ENCODE peak calls at places on chromosomes 16 and 17, in nine cellular contexts. Y is endothelial cell; F is heart right ventricle; X is MM.1S; C is CD8-positive, alpha-beta T cell; U is Peyer's patch; K is natural killer cell; P is AG04450; D is astrocyte of the spinal cord. I is an unnamed sample.

GRCh38 chr17:14942511-14943185 is 322.5 kb downstream of the PMP22 start:
- DNase-seq in Y (no peak), C (no peak), P (no peak), F (no peak), U (no peak), D (no peak), K (no peak), X (no peak), I (no peak)

GRCh38 chr16:73565263-73565662 is 517.3 kb upstream of the ZFHX3 start:
- DNase-seq in C (no peak), F (no peak), Y (no peak), K (no peak), D (no peak), X (no peak), P (no peak), U (no peak), I (no peak)

GRCh38 chr16:75550211-75550662 is 5.8 kb downstream of the TMEM231 start:
- DNase-seq in D (peak; percentile 53), C (peak; percentile 10), U (peak; percentile 57), Y (peak; percentile 75), F (peak; percentile 82), K (no peak), X (peak; percentile 39), P (no peak), I (peak; percentile 77)

GRCh38 chr16:47987136-47987535 is 168.7 kb downstream of the ABCC12 start:
- DNase-seq in F (no peak), K (no peak), Y (no peak), P (no peak), D (no peak), X (no peak), U (no peak), C (no peak), I (no peak)

GRCh38 chr17:80613732-80614071 is 69.1 kb downstream of the RPTOR start:
- DNase-seq in K (no peak), D (no peak), C (no peak), F (no peak), Y (no peak), X (no peak), U (no peak), P (no peak), I (no peak)

GRCh38 chr17:18141210-18141803 is 32.8 kb downstream of the MYO15A start:
- DNase-seq in D (peak; percentile 58), C (peak; percentile 44), F (peak; percentile 46), X (peak; percentile 60), K (no peak), U (no peak), P (no peak), Y (peak; percentile 41), I (no peak)

GRCh38 chr16:49833055-49833454 is 22.9 kb downstream of the ZNF423 start:
- DNase-seq in F (peak; percentile 87), Y (peak; percentile 49), X (no peak), P (no peak), D (no peak), U (no peak), C (no peak), K (no peak), I (no peak)

GRCh38 chr16:71350821-71351557 is 7.5 kb upstream of the CALB2 start:
- DNase-seq in C (no peak), F (no peak), P (no peak), D (no peak), U (no peak), K (no peak), Y (no peak), X (no peak), I (no peak)

GRCh38 chr16:77789085-77789611 is 784 bp downstream of the VAT1L start:
- DNase-seq in U (no peak), X (no peak), D (no peak), Y (no peak), K (no peak), C (no peak), F (no peak), P (no peak), I (no peak)

GRCh38 chr17:68382582-68383085 is 74.7 kb downstream of the WIPI1 start:
- DNase-seq in Y (no peak), X (no peak), P (no peak), D (no peak), K (no peak), F (no peak), U (no peak), C (no peak), I (no peak)

GRCh38 chr16:67394271-67395104 is 1.2 kb upstream of the TPPP3 start:
- DNase-seq in P (no peak), F (no peak), D (no peak), K (no peak), U (no peak), Y (peak; percentile 37), X (no peak), C (no peak), I (peak; percentile 71)

GRCh38 chr16:69329369-69330285 is 761 bp downstream of the PDF start:
- DNase-seq in P (no peak), K (no peak), F (no peak), D (peak; percentile 25), Y (peak; percentile 34), X (peak; percentile 59), C (peak; percentile 47), U (no peak), I (no peak)

GRCh38 chr17:60305141-60305540 is 86.8 kb downstream of the USP32 start:
- DNase-seq in D (no peak), K (no peak), U (no peak), Y (no peak), C (no peak), P (no peak), F (no peak), X (peak; percentile 14), I (peak; percentile 66)

GRCh38 chr17:74768069-74768762 is 7.9 kb downstream of the NAT9 start:
- DNase-seq in K (no peak), F (peak; percentile 78), X (no peak), U (peak; percentile 49), D (peak; percentile 68), Y (no peak), C (no peak), P (no peak), I (no peak)

GRCh38 chr16:1543085-1543896 is 9.8 kb downstream of the TMEM204 start:
- DNase-seq in P (no peak), F (peak; percentile 86), U (no peak), D (peak; percentile 65), K (no peak), X (no peak), C (peak; percentile 45), Y (peak; percentile 25), I (peak; percentile 91)

DNA sequence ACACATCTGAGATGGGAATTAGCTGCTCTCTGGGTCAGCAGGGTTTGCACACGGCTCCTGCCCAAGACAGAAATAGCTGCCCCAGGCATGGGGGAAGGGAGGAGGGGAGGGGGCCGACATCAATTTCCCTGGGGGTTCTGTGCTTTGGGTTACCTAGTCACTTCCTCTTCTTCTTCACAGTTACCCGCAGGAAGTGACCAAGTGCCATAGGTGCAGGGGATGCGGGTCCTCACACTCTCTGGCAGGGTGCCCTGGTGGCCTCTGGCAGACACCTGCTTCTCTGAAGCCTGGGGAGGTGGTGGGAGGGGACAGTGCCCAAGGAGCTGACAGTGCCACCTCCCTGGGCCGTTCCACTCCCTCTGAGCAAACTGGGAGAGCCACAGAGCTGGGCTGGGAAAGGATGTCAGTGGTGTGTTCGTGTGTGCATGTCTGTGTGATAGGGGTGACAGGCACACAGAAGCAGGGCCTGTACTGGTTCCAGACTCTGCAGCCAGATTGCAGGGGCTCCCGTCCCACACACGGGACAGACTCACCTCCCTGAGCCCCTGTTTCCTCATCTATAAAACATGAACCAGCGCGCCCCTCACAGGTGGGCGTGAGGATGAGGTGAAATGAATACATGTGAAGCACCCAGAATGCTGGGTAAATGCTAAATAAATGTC is 18.2 kb downstream of the SCN4A start:
- DNase-seq in K (peak; percentile 48), Y (no peak), P (no peak), U (no peak), F (no peak), D (no peak), C (peak; percentile 37), X (peak; percentile 36), I (peak; percentile 45)
- TF ChIP-seq CTCF in K (no peak), Y (no peak), P (no peak), U (no peak), F (no peak), D (no peak), C (no peak), X (no peak), I (no peak)

GRCh38 chr16:56603589-56603988 is 4.8 kb upstream of the MT2A start:
- DNase-seq in Y (peak; percentile 40), X (peak; percentile 13), D (no peak), P (no peak), U (no peak), C (no peak), F (peak; percentile 65), K (no peak), I (no peak)
- TF ChIP-seq CTCF in Y (no peak), X (no peak), D (peak; percentile 49), P (peak; percentile 42), U (peak; percentile 14), C (no peak), F (peak; percentile 49), K (no peak), I (peak; percentile 19)

DNA sequence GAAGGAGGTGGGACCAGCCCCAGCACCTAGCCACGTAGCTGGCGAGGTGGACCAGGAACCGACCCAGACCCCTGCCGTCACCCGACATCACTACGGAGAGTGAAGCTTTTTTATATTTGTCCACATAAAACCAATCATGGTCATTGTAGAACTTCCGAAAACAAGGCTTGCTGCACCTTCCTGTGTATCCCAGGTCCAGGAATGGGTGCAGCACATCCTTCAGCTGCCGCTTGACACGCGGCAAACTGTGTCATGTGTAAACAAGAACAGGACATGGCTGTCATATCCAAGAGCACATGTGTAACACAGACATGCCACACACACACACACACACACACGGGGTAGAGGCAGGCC is 1.4 kb downstream of the HBQ1 start:
- DNase-seq in U (no peak), K (no peak), X (no peak), F (no peak), Y (no peak), P (no peak), C (no peak), D (peak; percentile 9), I (no peak)
- TF ChIP-seq CTCF in U (no peak), K (peak; percentile 16), X (no peak), F (no peak), Y (peak; percentile 47), P (no peak), C (no peak), D (no peak), I (peak; percentile 64)

GRCh38 chr17:6045621-6046357 is 24.4 kb upstream of the WSCD1 start:
- DNase-seq in Y (no peak), C (no peak), P (no peak), F (no peak), D (no peak), K (no peak), X (no peak), U (no peak), I (no peak)
- TF ChIP-seq CTCF in Y (no peak), C (no peak), P (no peak), F (no peak), D (peak; percentile 25), K (no peak), X (no peak), U (no peak), I (no peak)

GRCh38 chr17:78687944-78688343 is 94.1 kb downstream of the CYTH1 start:
- DNase-seq in X (no peak), U (no peak), C (no peak), Y (no peak), D (no peak), K (no peak), P (no peak), F (no peak), I (no peak)
- TF ChIP-seq CTCF in X (no peak), U (no peak), C (no peak), Y (no peak), D (no peak), K (no peak), P (no peak), F (no peak), I (no peak)

I was measured in CD14-positive monocyte.